ENCODE peak calls at places on chromosomes 13 and 19, in five cellular contexts. B is activated CD4-positive, CD25-positive, alpha-beta regulatory T cell treated with anti-CD3 and anti-CD28 coated beads, Interleukin-2, amount 50 U/mL, for 72 hours; V is hepatocyte; I is BE2C; U is breast epithelium. T is an unnamed sample.

GRCh38 chr19:17305211-17305516 is 508 bp upstream of the MRPL34 start:
- DNase-seq in B (no peak), V (no peak), I (no peak), U (no peak), T (no peak)

GRCh38 chr13:43760257-43760656 is 26.5 kb downstream of the ENOX1 start:
- DNase-seq in B (no peak), V (no peak), I (no peak), U (no peak), T (no peak)

GRCh38 chr19:5125376-5125775 is 156.5 kb downstream of the KDM4B start:
- DNase-seq in B (no peak), V (no peak), I (no peak), U (no peak), T (no peak)

GRCh38 chr13:42040730-42041016 is 7.8 kb upstream of the DGKH start:
- DNase-seq in B (no peak), V (no peak), I (no peak), U (no peak), T (no peak)

GRCh38 chr13:33611016-33611805 is 206.7 kb upstream of the RFC3 start:
- DNase-seq in B (no peak), V (no peak), I (no peak), U (no peak), T (peak)

GRCh38 chr13:108551674-108552073 is 77.7 kb upstream of the MYO16 start:
- DNase-seq in B (no peak), V (no peak), I (no peak), U (no peak), T (peak)

GRCh38 chr13:94858856-94859811 is 146.8 kb upstream of the SOX21 start:
- DNase-seq in B (no peak), V (peak), I (no peak), U (no peak), T (peak)

GRCh38 chr13:63540042-63540441 is 2124.4 kb upstream of the PCDH20 start:
- DNase-seq in B (no peak), V (no peak), I (no peak), U (no peak), T (no peak)

GRCh38 chr19:49881672-49882394 is 4.3 kb downstream of the TBC1D17 start:
- DNase-seq in B (no peak), V (no peak), I (peak), U (no peak), T (no peak)

GRCh38 chr13:98775844-98776598 is 23.5 kb upstream of the SLC15A1 start:
- DNase-seq in B (no peak), V (peak), I (no peak), U (no peak), T (no peak)